ENCODE peak calls at places on chromosomes 4 and X, in five cellular contexts. U is activated effector memory CD4-positive, alpha-beta T cell treated with anti-CD3 and anti-CD28 coated beads, Interleukin-2, amount 50 U/mL, for 16 hours; B is frontal cortex; P is endodermal cell; V is mesothelial cell of epicardium. H is an unnamed sample.
A peak's percentile ranks its signal among the peaks of the same experiment; 100 is the strongest.

GRCh38 chrX:24148535-24149345 is 789 bp upstream of the ZFX start:
- DNase-seq in U (no peak), B (no peak), P (no peak), V (peak; percentile 26), H (no peak)

GRCh38 chr4:26873391-26874026 is 12.9 kb downstream of the STIM2 start:
- DNase-seq in U (peak; percentile 78), B (no peak), P (no peak), V (no peak), H (peak; percentile 80)

GRCh38 chrX:46325312-46325877 is 219.8 kb downstream of the ZNF674 start:
- DNase-seq in U (peak; percentile 86), B (no peak), P (peak; percentile 79), V (no peak), H (no peak)

GRCh38 chr4:185535818-185536729 is 767 bp upstream of the PDLIM3 start:
- DNase-seq in U (no peak), B (peak; percentile 34), P (no peak), V (no peak), H (no peak)

GRCh38 chr4:186554485-186554884 is 882 bp downstream of the MTNR1A start:
- DNase-seq in U (no peak), B (no peak), P (peak; percentile 85), V (no peak), H (peak; percentile 44)

GRCh38 chr4:86043755-86044592 is 315.9 kb downstream of the MAPK10 start:
- DNase-seq in U (no peak), B (no peak), P (peak; percentile 43), V (no peak), H (no peak)

GRCh38 chr4:184255361-184255760 is 37.7 kb upstream of the ENPP6 start:
- DNase-seq in U (no peak), B (no peak), P (no peak), V (no peak), H (no peak)

GRCh38 chr4:163744861-163745260 is 250.4 kb downstream of the TMA16 start:
- DNase-seq in U (no peak), B (no peak), P (no peak), V (no peak), H (no peak)

GRCh38 chrX:153318811-153319210 is 2.8 kb downstream of the PNMA6F start:
- DNase-seq in U (no peak), B (no peak), P (no peak), V (no peak), H (no peak)

GRCh38 chr4:143025111-143025704 is 159.5 kb upstream of the USP38 start:
- DNase-seq in U (no peak), B (no peak), P (peak; percentile 74), V (no peak), H (no peak)

GRCh38 chrX:16826207-16826606 is 39.9 kb downstream of the TXLNG start:
- DNase-seq in U (no peak), B (no peak), P (no peak), V (no peak), H (no peak)

GRCh38 chr4:38980903-38981676 is 51.1 kb downstream of the TMEM156 start:
- DNase-seq in U (no peak), B (no peak), P (no peak), V (no peak), H (no peak)

GRCh38 chr4:168688584-168688983 is 191.7 kb downstream of the PALLD start:
- DNase-seq in U (no peak), B (no peak), P (no peak), V (no peak), H (no peak)

GRCh38 chrX:13868481-13869040 is 51.7 kb upstream of the GPM6B start:
- DNase-seq in U (no peak), B (no peak), P (no peak), V (no peak), H (no peak)

GRCh38 chrX:120575379-120576114 is 14.8 kb upstream of the CUL4B start:
- DNase-seq in U (no peak), B (no peak), P (no peak), V (no peak), H (no peak)

GRCh38 chrX:20968996-20969395 is 405.2 kb upstream of the CNKSR2 start:
- DNase-seq in U (no peak), B (no peak), P (no peak), V (no peak), H (no peak)

GRCh38 chr4:125187221-125187620 is 127.5 kb upstream of the FAT4 start:
- DNase-seq in U (no peak), B (no peak), P (no peak), V (no peak), H (no peak)

GRCh38 chr4:75048208-75048879 is 115.4 kb downstream of the PARM1 start:
- DNase-seq in U (no peak), B (no peak), P (peak; percentile 79), V (no peak), H (no peak)

GRCh38 chr4:22055954-22056353 is 107.4 kb upstream of the KCNIP4 start:
- DNase-seq in U (no peak), B (no peak), P (no peak), V (no peak), H (no peak)

GRCh38 chrX:154840856-154841255 is 6.4 kb upstream of the SMIM9 start:
- DNase-seq in U (no peak), B (peak; percentile 11), P (no peak), V (no peak), H (no peak)

GRCh38 chrX:9340619-9341304 is 124.1 kb upstream of the TBL1X start:
- DNase-seq in U (peak; percentile 65), B (no peak), P (peak; percentile 64), V (no peak), H (peak; percentile 86)

GRCh38 chr4:21205821-21206531 is 505.7 kb downstream of the PACRGL start:
- DNase-seq in U (no peak), B (no peak), P (no peak), V (no peak), H (no peak)